ENCODE peak calls at places on chromosomes 16 and 17, in eight cellular contexts. D is mammary epithelial cell, T is NCI-H69, U is AG08395, C is NCI-H2029, Q is dermis microvascular lymphatic vessel endothelial cell, E is NCI-H524, K is germinal center. W is an unnamed sample.

GRCh38 chr17:74210191-74211140 is 2.9 kb upstream of the TTYH2 start:
- DNase-seq in T (peak; percentile 67), K (peak; percentile 87), D (peak; percentile 53), Q (peak; percentile 40), C (peak; percentile 36), U (peak; percentile 88), E (peak; percentile 98), W (peak; percentile 65)

GRCh38 chr17:32259596-32259995 is 6.0 kb upstream of the RHBDL3 start:
- DNase-seq in Q (no peak), U (peak; percentile 78), E (no peak), K (no peak), D (no peak), C (no peak), T (no peak), W (no peak)

GRCh38 chr16:53085539-53086450 is 31.0 kb downstream of the CHD9 start:
- DNase-seq in D (peak; percentile 43), T (peak; percentile 93), E (peak; percentile 92), Q (peak; percentile 56), C (no peak), U (no peak), K (no peak), W (no peak)

GRCh38 chr17:69857412-69857835 is 217.6 kb upstream of the KCNJ16 start:
- DNase-seq in Q (peak; percentile 77), K (no peak), D (peak; percentile 74), T (peak; percentile 88), E (no peak), C (no peak), U (peak; percentile 68), W (no peak)

GRCh38 chr17:2175294-2175628 is 120.4 kb downstream of the HIC1 start:
- DNase-seq in Q (no peak), T (no peak), D (no peak), E (no peak), K (no peak), C (no peak), U (peak; percentile 19), W (no peak)

GRCh38 chr17:38550661-38551060 is 55.1 kb downstream of the SRCIN1 start:
- DNase-seq in T (no peak), K (no peak), E (no peak), U (peak; percentile 67), Q (no peak), D (peak; percentile 94), C (no peak), W (no peak)

GRCh38 chr16:1787056-1787321 is 4.2 kb downstream of the NUBP2 start:
- DNase-seq in K (no peak), T (no peak), E (no peak), Q (no peak), C (no peak), U (no peak), D (no peak), W (no peak)

GRCh38 chr16:12609937-12610699 is 193.6 kb downstream of the CPPED1 start:
- DNase-seq in E (no peak), T (no peak), K (no peak), U (no peak), Q (no peak), C (no peak), D (peak; percentile 75), W (no peak)

GRCh38 chr17:10186771-10187425 is 11.5 kb downstream of the GAS7 start:
- DNase-seq in E (no peak), C (no peak), K (no peak), T (no peak), D (no peak), Q (no peak), U (no peak), W (no peak)